ENCODE peak calls at places on chromosome X, in seven cellular contexts. W is PC-3, U is neuronal stem cell, P is IMR-90, D is keratinocyte, J is mammary epithelial cell, X is K562. V is an unnamed sample.

GRCh38 chrX:27555514-27555913 is 34.6 kb upstream of the DCAF8L2 start:
- DNase-seq in W (peak; percentile 67), U (peak; percentile 18), P (peak; percentile 40), D (no peak), J (peak; percentile 25), X (peak; percentile 1), V (no peak)

GRCh38 chrX:129983575-129984131 is 1.2 kb downstream of the BCORL1 start:
- DNase-seq in W (no peak), U (no peak), P (no peak), D (no peak), J (no peak), X (peak; percentile 27), V (peak; percentile 81)

GRCh38 chrX:40459576-40460158 is 121.1 kb upstream of the ATP6AP2 start:
- DNase-seq in W (no peak), U (no peak), P (no peak), D (no peak), J (no peak), X (no peak), V (no peak)

GRCh38 chrX:56228914-56229313 is 3.2 kb upstream of the KLF8 start:
- DNase-seq in W (no peak), U (no peak), P (no peak), D (no peak), J (no peak), X (no peak), V (peak; percentile 43)

GRCh38 chrX:17798921-17799320 is 61.6 kb downstream of the SCML1 start:
- DNase-seq in W (no peak), U (no peak), P (no peak), D (no peak), J (no peak), X (no peak), V (no peak)

GRCh38 chrX:6129195-6129594 is 99.5 kb downstream of the NLGN4X start:
- DNase-seq in W (no peak), U (no peak), P (no peak), D (no peak), J (no peak), X (no peak), V (no peak)

GRCh38 chrX:150212672-150213480 is 150.2 kb upstream of the MAMLD1 start:
- DNase-seq in W (no peak), U (no peak), P (peak; percentile 52), D (no peak), J (no peak), X (no peak), V (no peak)

GRCh38 chrX:119871245-119871598 is 311 bp downstream of the RNF113A start:
- DNase-seq in W (no peak), U (no peak), P (peak; percentile 7), D (no peak), J (no peak), X (no peak), V (peak; percentile 75)

GRCh38 chrX:7159132-7159861 is 11.3 kb upstream of the PUDP start:
- DNase-seq in W (peak; percentile 86), U (no peak), P (no peak), D (no peak), J (peak; percentile 86), X (no peak), V (no peak)

GRCh38 chrX:102712967-102713677 is 874 bp downstream of the GPRASP2 start:
- DNase-seq in W (peak; percentile 66), U (peak; percentile 15), P (peak; percentile 41), D (no peak), J (peak; percentile 40), X (peak; percentile 55), V (no peak)

GRCh38 chrX:120304241-120304640 is 7.0 kb downstream of the TMEM255A start:
- DNase-seq in W (no peak), U (no peak), P (no peak), D (no peak), J (no peak), X (no peak), V (no peak)

GRCh38 chrX:119753001-119753400 is 5.4 kb upstream of the SOWAHD start:
- DNase-seq in W (no peak), U (no peak), P (no peak), D (no peak), J (no peak), X (no peak), V (no peak)

GRCh38 chrX:40009462-40009851 is 88.3 kb downstream of the BCOR start:
- DNase-seq in W (no peak), U (no peak), P (no peak), D (no peak), J (no peak), X (no peak), V (no peak)

GRCh38 chrX:149567621-149568417 is 18.1 kb upstream of the HSFX3 start:
- DNase-seq in W (peak; percentile 0), U (no peak), P (no peak), D (no peak), J (no peak), X (no peak), V (no peak)

GRCh38 chrX:113274345-113274744 is 433.7 kb upstream of the AMOT start:
- DNase-seq in W (no peak), U (no peak), P (no peak), D (no peak), J (no peak), X (peak; percentile 8), V (no peak)

GRCh38 chrX:94123062-94123461 is 449.1 kb downstream of the FAM133A start:
- DNase-seq in W (peak; percentile 50), U (no peak), P (no peak), D (no peak), J (peak; percentile 65), X (no peak), V (no peak)

GRCh38 chrX:43467608-43468234 is 188.4 kb upstream of the MAOA start:
- DNase-seq in W (no peak), U (no peak), P (no peak), D (no peak), J (no peak), X (peak; percentile 14), V (peak; percentile 60)

GRCh38 chrX:47285762-47286320 is 53.0 kb downstream of the USP11 start:
- DNase-seq in W (no peak), U (no peak), P (peak; percentile 5), D (no peak), J (no peak), X (no peak), V (no peak)

GRCh38 chrX:103378990-103379389 is 2.7 kb downstream of the BEX3 start:
- DNase-seq in W (no peak), U (no peak), P (peak; percentile 26), D (no peak), J (no peak), X (no peak), V (no peak)

GRCh38 chrX:65406532-65406931 is 128.1 kb downstream of the LAS1L start:
- DNase-seq in W (no peak), U (no peak), P (no peak), D (no peak), J (no peak), X (no peak), V (peak; percentile 41)

GRCh38 chrX:103056902-103057301 is 7.1 kb downstream of the BEX1 start:
- DNase-seq in W (no peak), U (no peak), P (no peak), D (no peak), J (no peak), X (no peak), V (no peak)

GRCh38 chrX:154348646-154349358 is 25.6 kb downstream of the FLNA start:
- DNase-seq in W (no peak), U (no peak), P (no peak), D (no peak), J (no peak), X (no peak), V (peak; percentile 78)

GRCh38 chrX:20144491-20144890 is 2.9 kb upstream of the EIF1AX start:
- DNase-seq in W (peak; percentile 73), U (no peak), P (peak; percentile 82), D (peak; percentile 41), J (peak; percentile 73), X (no peak), V (no peak)

GRCh38 chrX:30597258-30598012 is 19.9 kb upstream of the TASL start:
- DNase-seq in W (peak; percentile 9), U (no peak), P (no peak), D (no peak), J (no peak), X (no peak), V (no peak)

GRCh38 chrX:71922697-71923096 is 12.1 kb downstream of the NHSL2 start:
- DNase-seq in W (no peak), U (no peak), P (no peak), D (no peak), J (no peak), X (no peak), V (no peak)

GRCh38 chrX:148572332-148572731 is 71.9 kb downstream of the AFF2 start:
- DNase-seq in W (no peak), U (no peak), P (no peak), D (no peak), J (peak; percentile 41), X (no peak), V (no peak)

GRCh38 chrX:148568763-148569162 is 68.3 kb downstream of the AFF2 start:
- DNase-seq in W (no peak), U (no peak), P (no peak), D (no peak), J (no peak), X (no peak), V (no peak)

GRCh38 chrX:148562846-148563245 is 62.4 kb downstream of the AFF2 start:
- DNase-seq in W (no peak), U (no peak), P (no peak), D (no peak), J (no peak), X (no peak), V (no peak)

GRCh38 chrX:148567229-148567628 is 66.8 kb downstream of the AFF2 start:
- DNase-seq in W (no peak), U (no peak), P (peak; percentile 25), D (no peak), J (peak; percentile 5), X (peak; percentile 50), V (no peak)

GRCh38 chrX:148567779-148568178 is 67.4 kb downstream of the AFF2 start:
- DNase-seq in W (no peak), U (no peak), P (no peak), D (no peak), J (no peak), X (peak; percentile 24), V (no peak)
- H3K4me3 ChIP-seq in W (no peak overlapping the region), U (no peak overlapping the region), P (no peak overlapping the region), D (no peak overlapping the region), J (no peak overlapping the region), X (no peak overlapping the region), V (no peak overlapping the region)

GRCh38 chrX:78652971-78653822 is 5.9 kb downstream of the RTL3 start:
- DNase-seq in W (peak; percentile 88), U (no peak), P (peak; percentile 85), D (peak; percentile 56), J (peak; percentile 62), X (no peak), V (no peak)
- H3K9ac ChIP-seq in W (no peak overlapping the region), U (no peak overlapping the region), P (no peak overlapping the region), D (no peak overlapping the region), J (no peak overlapping the region), X (no peak overlapping the region), V (no peak overlapping the region)

GRCh38 chrX:49309401-49309981 is 6.0 kb downstream of the GAGE10 start:
- DNase-seq in W (peak; percentile 45), U (no peak), P (peak; percentile 22), D (no peak), J (peak; percentile 9), X (no peak), V (no peak)
- H3K4me3 ChIP-seq in W (peak overlapping the region; percentile 62), U (no peak overlapping the region), P (peak overlapping the region; percentile 7), D (no peak overlapping the region), J (peak overlapping the region; percentile 1), X (no peak overlapping the region), V (peak overlapping the region; percentile 49)

DNA sequence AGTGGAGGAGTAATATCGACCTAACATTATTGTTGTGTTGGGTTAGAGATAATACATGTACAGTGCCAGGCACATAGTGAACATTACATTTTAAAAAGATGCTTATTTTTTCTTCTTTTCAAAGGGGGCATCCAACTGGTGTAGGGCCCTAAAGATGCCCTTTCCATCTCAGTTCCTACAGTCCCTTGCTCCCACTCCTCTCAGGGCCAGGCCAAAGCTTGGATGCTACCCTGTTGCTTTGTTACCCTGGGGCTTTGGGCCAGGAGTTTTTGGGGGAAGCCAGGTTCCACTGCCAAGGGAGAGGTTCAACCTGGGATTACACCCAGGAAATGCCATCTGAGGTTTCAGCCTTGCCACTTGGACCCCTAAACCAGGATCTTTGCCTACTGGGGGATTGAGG is 918 bp downstream of the IGSF1 start:
- DNase-seq in W (no peak), U (no peak), P (no peak), D (no peak), J (no peak), X (no peak), V (no peak)
- H3K9ac ChIP-seq in W (no peak overlapping the region), U (no peak overlapping the region), P (no peak overlapping the region), D (no peak overlapping the region), J (no peak overlapping the region), X (no peak overlapping the region), V (no peak overlapping the region)

V was measured in kidney.